ENCODE peak calls at places on chromosome 5, in ten cellular contexts. One of them, this sample, is unnamed.

GRCh38 chr5:132396589-132397001 is 27.1 kb downstream of the SLC22A5 start:
- DNase-seq in brain microvascular endothelial cell: no peak
- DNase-seq in ovary: no peak
- DNase-seq in glutamatergic neuron: no peak
- DNase-seq in AG10803: no peak
- DNase-seq in GM13977: no peak
- DNase-seq in endodermal cell: no peak
- DNase-seq in CD8-positive, alpha-beta T cell: no peak
- DNase-seq in neural crest cell: no peak
- DNase-seq in coronary artery: peak
- DNase-seq in this sample: no peak

GRCh38 chr5:175347027-175347426 is 97.0 kb downstream of the DRD1 start:
- DNase-seq in brain microvascular endothelial cell: no peak
- DNase-seq in ovary: no peak
- DNase-seq in glutamatergic neuron: no peak
- DNase-seq in AG10803: no peak
- DNase-seq in GM13977: no peak
- DNase-seq in endodermal cell: peak
- DNase-seq in CD8-positive, alpha-beta T cell: no peak
- DNase-seq in neural crest cell: no peak
- DNase-seq in coronary artery: no peak
- DNase-seq in this sample: no peak

GRCh38 chr5:129440424-129440823 is 19.7 kb upstream of the ADAMTS19 start:
- DNase-seq in brain microvascular endothelial cell: no peak
- DNase-seq in ovary: no peak
- DNase-seq in glutamatergic neuron: no peak
- DNase-seq in AG10803: no peak
- DNase-seq in GM13977: no peak
- DNase-seq in endodermal cell: no peak
- DNase-seq in CD8-positive, alpha-beta T cell: no peak
- DNase-seq in neural crest cell: no peak
- DNase-seq in coronary artery: no peak
- DNase-seq in this sample: no peak

GRCh38 chr5:151234476-151235238 is 10.8 kb upstream of the CCDC69 start:
- DNase-seq in brain microvascular endothelial cell: peak
- DNase-seq in ovary: peak
- DNase-seq in glutamatergic neuron: no peak
- DNase-seq in AG10803: peak
- DNase-seq in GM13977: peak
- DNase-seq in endodermal cell: no peak
- DNase-seq in CD8-positive, alpha-beta T cell: no peak
- DNase-seq in neural crest cell: no peak
- DNase-seq in coronary artery: no peak
- DNase-seq in this sample: no peak

GRCh38 chr5:56090793-56091460 is 96.2 kb upstream of the IL6ST start:
- DNase-seq in brain microvascular endothelial cell: no peak
- DNase-seq in ovary: no peak
- DNase-seq in glutamatergic neuron: no peak
- DNase-seq in AG10803: no peak
- DNase-seq in GM13977: no peak
- DNase-seq in endodermal cell: no peak
- DNase-seq in CD8-positive, alpha-beta T cell: no peak
- DNase-seq in neural crest cell: no peak
- DNase-seq in coronary artery: no peak
- DNase-seq in this sample: no peak

GRCh38 chr5:5046680-5047502 is 93.2 kb upstream of the ADAMTS16 start:
- DNase-seq in brain microvascular endothelial cell: no peak
- DNase-seq in ovary: no peak
- DNase-seq in glutamatergic neuron: no peak
- DNase-seq in AG10803: no peak
- DNase-seq in GM13977: peak
- DNase-seq in endodermal cell: no peak
- DNase-seq in CD8-positive, alpha-beta T cell: no peak
- DNase-seq in neural crest cell: no peak
- DNase-seq in coronary artery: no peak
- DNase-seq in this sample: no peak

GRCh38 chr5:124436294-124436693 is 310.1 kb downstream of the ZNF608 start:
- DNase-seq in brain microvascular endothelial cell: peak
- DNase-seq in ovary: no peak
- DNase-seq in glutamatergic neuron: no peak
- DNase-seq in AG10803: no peak
- DNase-seq in GM13977: no peak
- DNase-seq in endodermal cell: no peak
- DNase-seq in CD8-positive, alpha-beta T cell: no peak
- DNase-seq in neural crest cell: no peak
- DNase-seq in coronary artery: no peak
- DNase-seq in this sample: no peak

GRCh38 chr5:17012289-17012688 is 76.2 kb upstream of the MYO10 start:
- DNase-seq in brain microvascular endothelial cell: peak
- DNase-seq in ovary: no peak
- DNase-seq in glutamatergic neuron: no peak
- DNase-seq in AG10803: no peak
- DNase-seq in GM13977: no peak
- DNase-seq in endodermal cell: no peak
- DNase-seq in CD8-positive, alpha-beta T cell: no peak
- DNase-seq in neural crest cell: no peak
- DNase-seq in coronary artery: no peak
- DNase-seq in this sample: no peak

DNA sequence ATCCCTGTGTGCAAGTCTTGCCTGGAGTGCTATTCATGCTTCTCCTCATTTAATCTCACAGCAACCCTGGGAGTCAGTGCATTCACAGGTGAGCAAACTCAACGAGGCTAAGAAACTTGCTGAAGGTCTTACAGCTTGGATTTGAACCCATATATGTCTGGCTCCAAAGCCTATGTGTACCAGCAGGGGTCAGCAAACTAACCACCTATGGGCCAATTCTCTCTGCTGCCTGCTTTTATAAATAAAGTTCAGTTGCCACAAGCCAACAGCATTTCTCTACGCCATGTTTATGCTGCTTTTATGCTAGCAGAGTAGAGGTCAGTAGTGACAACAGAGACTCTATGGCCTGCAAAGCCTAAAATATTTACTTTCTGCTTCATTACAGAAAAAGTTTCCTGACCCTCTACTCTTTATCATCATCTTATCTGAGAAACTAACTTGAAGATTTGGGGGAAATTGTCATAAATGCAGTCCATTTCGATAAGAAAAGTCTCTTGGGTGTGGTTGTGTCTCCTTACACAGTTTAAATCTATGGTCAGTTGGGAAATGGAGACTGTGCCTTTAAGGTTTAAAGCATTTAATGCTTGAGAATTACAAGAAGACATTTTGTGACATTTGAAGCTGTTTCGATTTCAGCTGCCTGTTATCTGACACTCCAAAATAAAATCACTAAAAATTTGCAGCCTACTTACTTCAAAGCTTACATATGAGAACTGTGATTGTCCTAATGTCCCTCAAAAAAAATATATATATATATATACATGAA is 137.7 kb downstream of the PRELID2 start:
- DNase-seq in brain microvascular endothelial cell: peak
- DNase-seq in ovary: no peak
- DNase-seq in glutamatergic neuron: peak
- DNase-seq in AG10803: peak
- DNase-seq in GM13977: peak
- DNase-seq in endodermal cell: peak
- DNase-seq in CD8-positive, alpha-beta T cell: no peak
- DNase-seq in neural crest cell: no peak
- DNase-seq in coronary artery: no peak
- DNase-seq in this sample: no peak
- TF ChIP-seq CTCF in brain microvascular endothelial cell: peak
- TF ChIP-seq CTCF in ovary: no peak
- TF ChIP-seq CTCF in glutamatergic neuron: peak
- TF ChIP-seq CTCF in AG10803: peak
- TF ChIP-seq CTCF in GM13977: peak
- TF ChIP-seq CTCF in endodermal cell: peak
- TF ChIP-seq CTCF in CD8-positive, alpha-beta T cell: no peak
- TF ChIP-seq CTCF in neural crest cell: peak
- TF ChIP-seq CTCF in coronary artery: peak
- TF ChIP-seq CTCF in this sample: peak

DNA sequence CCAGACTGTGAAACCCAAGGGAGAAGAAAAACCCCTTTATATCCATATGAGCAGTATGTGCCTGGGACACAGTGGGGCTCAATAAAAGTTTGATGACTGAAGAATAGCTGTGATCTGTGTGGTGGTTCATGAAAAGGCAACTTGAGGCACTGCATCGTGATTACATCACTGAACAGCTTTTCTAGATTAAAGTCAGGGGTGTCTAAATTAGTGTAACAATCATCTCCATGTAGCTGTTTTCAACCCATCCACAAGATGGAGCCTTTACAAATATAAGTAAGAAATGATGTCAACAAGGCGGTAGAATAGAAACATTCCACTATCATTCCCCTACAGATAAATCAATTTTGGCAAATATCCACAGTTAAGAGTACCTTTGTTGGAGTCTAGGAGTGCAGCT is 55.5 kb downstream of the PRRC1 start:
- DNase-seq in brain microvascular endothelial cell: no peak
- DNase-seq in ovary: no peak
- DNase-seq in glutamatergic neuron: no peak
- DNase-seq in AG10803: peak
- DNase-seq in GM13977: no peak
- DNase-seq in endodermal cell: no peak
- DNase-seq in CD8-positive, alpha-beta T cell: no peak
- DNase-seq in neural crest cell: no peak
- DNase-seq in coronary artery: no peak
- DNase-seq in this sample: no peak
- TF ChIP-seq CTCF in brain microvascular endothelial cell: peak
- TF ChIP-seq CTCF in ovary: no peak
- TF ChIP-seq CTCF in glutamatergic neuron: no peak
- TF ChIP-seq CTCF in AG10803: no peak
- TF ChIP-seq CTCF in GM13977: peak
- TF ChIP-seq CTCF in endodermal cell: peak
- TF ChIP-seq CTCF in CD8-positive, alpha-beta T cell: no peak
- TF ChIP-seq CTCF in neural crest cell: no peak
- TF ChIP-seq CTCF in coronary artery: no peak
- TF ChIP-seq CTCF in this sample: peak

GRCh38 chr5:178590141-178590923 is at the start of gene COL23A1:
- DNase-seq in brain microvascular endothelial cell: peak
- DNase-seq in ovary: peak
- DNase-seq in glutamatergic neuron: peak
- DNase-seq in AG10803: peak
- DNase-seq in GM13977: peak
- DNase-seq in endodermal cell: peak
- DNase-seq in CD8-positive, alpha-beta T cell: no peak
- DNase-seq in neural crest cell: peak
- DNase-seq in coronary artery: peak
- DNase-seq in this sample: peak
- TF ChIP-seq CTCF in brain microvascular endothelial cell: peak
- TF ChIP-seq CTCF in ovary: peak
- TF ChIP-seq CTCF in glutamatergic neuron: peak
- TF ChIP-seq CTCF in AG10803: peak
- TF ChIP-seq CTCF in GM13977: peak
- TF ChIP-seq CTCF in endodermal cell: peak
- TF ChIP-seq CTCF in CD8-positive, alpha-beta T cell: peak
- TF ChIP-seq CTCF in neural crest cell: peak
- TF ChIP-seq CTCF in coronary artery: peak
- TF ChIP-seq CTCF in this sample: peak

GRCh38 chr5:12662545-12663314 is 758.5 kb upstream of the CTNND2 start:
- DNase-seq in brain microvascular endothelial cell: no peak
- DNase-seq in ovary: no peak
- DNase-seq in glutamatergic neuron: no peak
- DNase-seq in AG10803: no peak
- DNase-seq in GM13977: no peak
- DNase-seq in endodermal cell: peak
- DNase-seq in CD8-positive, alpha-beta T cell: no peak
- DNase-seq in neural crest cell: no peak
- DNase-seq in coronary artery: no peak
- DNase-seq in this sample: no peak

GRCh38 chr5:12658871-12659446 is 754.7 kb upstream of the CTNND2 start:
- DNase-seq in brain microvascular endothelial cell: no peak
- DNase-seq in ovary: no peak
- DNase-seq in glutamatergic neuron: no peak
- DNase-seq in AG10803: no peak
- DNase-seq in GM13977: no peak
- DNase-seq in endodermal cell: no peak
- DNase-seq in CD8-positive, alpha-beta T cell: no peak
- DNase-seq in neural crest cell: no peak
- DNase-seq in coronary artery: no peak
- DNase-seq in this sample: no peak

GRCh38 chr5:12659675-12660074 is 755.4 kb upstream of the CTNND2 start:
- DNase-seq in brain microvascular endothelial cell: no peak
- DNase-seq in ovary: no peak
- DNase-seq in glutamatergic neuron: no peak
- DNase-seq in AG10803: no peak
- DNase-seq in GM13977: no peak
- DNase-seq in endodermal cell: no peak
- DNase-seq in CD8-positive, alpha-beta T cell: no peak
- DNase-seq in neural crest cell: no peak
- DNase-seq in coronary artery: no peak
- DNase-seq in this sample: no peak

DNA sequence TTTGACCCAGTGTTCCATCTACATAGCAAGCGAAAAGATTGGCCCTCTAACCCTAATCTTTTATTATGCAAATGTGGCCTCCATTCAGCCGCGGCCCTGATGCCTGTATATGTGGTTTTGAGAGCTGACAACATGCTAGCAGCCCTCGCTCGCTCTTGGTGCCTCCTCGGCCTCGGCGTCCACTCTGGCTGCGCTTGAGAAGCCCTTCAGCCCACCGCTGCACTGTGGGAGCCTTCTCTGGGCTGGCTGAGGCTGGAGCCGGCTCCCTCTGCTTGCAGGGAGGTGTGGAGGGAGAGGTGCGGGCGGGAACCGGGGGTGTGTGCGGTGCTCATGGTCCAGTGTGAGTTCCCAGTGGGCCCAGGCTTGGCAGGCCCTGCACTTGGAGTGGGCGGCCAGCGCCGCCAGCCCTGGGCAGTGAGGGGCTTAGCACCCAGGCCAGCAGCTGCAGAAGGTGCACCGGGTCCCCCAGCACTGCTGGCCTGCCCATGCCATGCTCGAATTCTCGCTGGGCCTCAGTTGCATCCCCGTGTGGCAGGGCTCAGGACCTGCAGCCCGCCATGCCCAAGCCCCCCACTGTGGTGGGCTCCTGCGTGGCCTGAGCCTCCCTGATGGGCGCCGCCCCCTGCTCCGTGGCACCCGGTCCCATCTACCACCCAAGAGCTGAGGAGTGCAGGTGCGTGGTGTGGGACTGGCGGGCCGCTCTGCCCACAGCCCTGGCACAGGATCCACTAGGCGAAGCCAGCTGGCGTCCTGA is 757.5 kb upstream of the CTNND2 start:
- DNase-seq in brain microvascular endothelial cell: no peak
- DNase-seq in ovary: no peak
- DNase-seq in glutamatergic neuron: no peak
- DNase-seq in AG10803: no peak
- DNase-seq in GM13977: no peak
- DNase-seq in endodermal cell: peak
- DNase-seq in CD8-positive, alpha-beta T cell: no peak
- DNase-seq in neural crest cell: no peak
- DNase-seq in coronary artery: no peak
- DNase-seq in this sample: no peak
- TF ChIP-seq CTCF in brain microvascular endothelial cell: no peak
- TF ChIP-seq CTCF in ovary: no peak
- TF ChIP-seq CTCF in glutamatergic neuron: no peak
- TF ChIP-seq CTCF in AG10803: no peak
- TF ChIP-seq CTCF in GM13977: no peak
- TF ChIP-seq CTCF in endodermal cell: no peak
- TF ChIP-seq CTCF in CD8-positive, alpha-beta T cell: no peak
- TF ChIP-seq CTCF in neural crest cell: no peak
- TF ChIP-seq CTCF in coronary artery: no peak
- TF ChIP-seq CTCF in this sample: no peak

GRCh38 chr5:998276-998974 is 10.2 kb upstream of the NKD2 start:
- DNase-seq in brain microvascular endothelial cell: no peak
- DNase-seq in ovary: peak
- DNase-seq in glutamatergic neuron: no peak
- DNase-seq in AG10803: no peak
- DNase-seq in GM13977: no peak
- DNase-seq in endodermal cell: peak
- DNase-seq in CD8-positive, alpha-beta T cell: no peak
- DNase-seq in neural crest cell: no peak
- DNase-seq in coronary artery: no peak
- DNase-seq in this sample: no peak
- TF ChIP-seq CTCF in brain microvascular endothelial cell: no peak
- TF ChIP-seq CTCF in ovary: no peak
- TF ChIP-seq CTCF in glutamatergic neuron: no peak
- TF ChIP-seq CTCF in AG10803: no peak
- TF ChIP-seq CTCF in GM13977: no peak
- TF ChIP-seq CTCF in endodermal cell: no peak
- TF ChIP-seq CTCF in CD8-positive, alpha-beta T cell: no peak
- TF ChIP-seq CTCF in neural crest cell: no peak
- TF ChIP-seq CTCF in coronary artery: no peak
- TF ChIP-seq CTCF in this sample: no peak